ENCODE peak calls at places on chromosome 15, in seven cellular contexts. Q is choroid plexus epithelial cell, M is AG04450, E is heart right ventricle, R is HAP-1, V is fibroblast of mammary gland, X is uterus. Y is an unnamed sample.

GRCh38 chr15:99416191-99417188 is 149.3 kb upstream of the MEF2A start:
- DNase-seq in Q (no peak), M (no peak), E (no peak), R (no peak), V (no peak), X (no peak), Y (no peak)

GRCh38 chr15:78035319-78035718 is 42.2 kb downstream of the TBC1D2B start:
- DNase-seq in Q (peak; percentile 40), M (no peak), E (peak; percentile 49), R (no peak), V (no peak), X (peak; percentile 43), Y (no peak)

GRCh38 chr15:85297537-85297936 is 82.9 kb upstream of the AKAP13 start:
- DNase-seq in Q (no peak), M (no peak), E (no peak), R (no peak), V (no peak), X (no peak), Y (no peak)

GRCh38 chr15:33789141-33789540 is 179.2 kb upstream of the CHRM5 start:
- DNase-seq in Q (peak; percentile 68), M (no peak), E (no peak), R (no peak), V (peak; percentile 89), X (no peak), Y (no peak)

GRCh38 chr15:83504365-83504764 is 57.2 kb downstream of the SH3GL3 start:
- DNase-seq in Q (no peak), M (no peak), E (no peak), R (no peak), V (peak; percentile 6), X (no peak), Y (no peak)

GRCh38 chr15:99451484-99451883 is 114.3 kb upstream of the MEF2A start:
- DNase-seq in Q (no peak), M (no peak), E (peak; percentile 3), R (no peak), V (no peak), X (no peak), Y (no peak)

GRCh38 chr15:41790756-41791546 is 16.7 kb downstream of the MAPKBP1 start:
- DNase-seq in Q (peak; percentile 82), M (no peak), E (peak; percentile 29), R (no peak), V (peak; percentile 66), X (peak; percentile 36), Y (no peak)

GRCh38 chr15:73049564-73050215 is 2.6 kb upstream of the NEO1 start:
- DNase-seq in Q (no peak), M (no peak), E (no peak), R (no peak), V (no peak), X (no peak), Y (no peak)

GRCh38 chr15:77386626-77387025 is 33.3 kb downstream of the PEAK1 start:
- DNase-seq in Q (no peak), M (no peak), E (no peak), R (no peak), V (peak; percentile 14), X (no peak), Y (no peak)

GRCh38 chr15:29356807-29357206 is 87.2 kb upstream of the NSMCE3 start:
- DNase-seq in Q (no peak), M (no peak), E (no peak), R (no peak), V (no peak), X (no peak), Y (no peak)

GRCh38 chr15:60889506-60889905 is 339.6 kb downstream of the RORA start:
- DNase-seq in Q (no peak), M (no peak), E (no peak), R (no peak), V (no peak), X (no peak), Y (no peak)

GRCh38 chr15:55289011-55289572 is 521 bp downstream of the RAB27A start:
- DNase-seq in Q (peak; percentile 76), M (no peak), E (no peak), R (peak; percentile 3), V (peak; percentile 54), X (peak; percentile 37), Y (no peak)

GRCh38 chr15:55007561-55007960 is 189.2 kb downstream of the RSL24D1 start:
- DNase-seq in Q (no peak), M (no peak), E (peak; percentile 24), R (no peak), V (no peak), X (no peak), Y (no peak)

GRCh38 chr15:62925875-62926274 is 116.7 kb upstream of the TPM1 start:
- DNase-seq in Q (no peak), M (no peak), E (no peak), R (no peak), V (no peak), X (no peak), Y (no peak)

GRCh38 chr15:76151599-76151974 is 91.8 kb downstream of the TMEM266 start:
- DNase-seq in Q (no peak), M (no peak), E (no peak), R (no peak), V (no peak), X (no peak), Y (no peak)

DNA sequence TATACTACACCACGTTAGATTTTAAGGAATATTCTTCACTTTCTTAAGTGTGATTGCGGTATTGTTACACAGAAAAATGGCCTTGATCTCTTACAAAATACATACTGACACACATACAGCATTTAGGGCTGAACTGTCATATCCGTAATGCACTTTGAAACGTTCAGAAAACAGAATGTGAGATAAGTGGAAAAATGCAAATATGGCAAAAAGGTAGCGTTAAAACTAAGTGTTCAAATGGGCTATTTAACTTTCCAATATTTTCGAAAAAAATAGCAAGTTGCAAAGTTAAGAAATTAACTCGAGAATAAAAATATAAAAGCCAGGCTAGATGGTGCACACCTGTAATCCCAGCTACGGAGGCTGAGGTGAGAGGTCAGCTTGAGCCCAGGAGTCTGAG is 1.7 kb downstream of the ZNF280D start:
- DNase-seq in Q (no peak), M (no peak), E (no peak), R (no peak), V (no peak), X (no peak), Y (no peak)
- H3K4me3 ChIP-seq in Q (peak overlapping the region; percentile 71), M (peak overlapping the region; percentile 73), E (peak overlapping the region; percentile 76), R (no peak overlapping the region), V (peak overlapping the region; percentile 67), X (peak overlapping the region; percentile 84), Y (peak overlapping the region; percentile 95)

DNA sequence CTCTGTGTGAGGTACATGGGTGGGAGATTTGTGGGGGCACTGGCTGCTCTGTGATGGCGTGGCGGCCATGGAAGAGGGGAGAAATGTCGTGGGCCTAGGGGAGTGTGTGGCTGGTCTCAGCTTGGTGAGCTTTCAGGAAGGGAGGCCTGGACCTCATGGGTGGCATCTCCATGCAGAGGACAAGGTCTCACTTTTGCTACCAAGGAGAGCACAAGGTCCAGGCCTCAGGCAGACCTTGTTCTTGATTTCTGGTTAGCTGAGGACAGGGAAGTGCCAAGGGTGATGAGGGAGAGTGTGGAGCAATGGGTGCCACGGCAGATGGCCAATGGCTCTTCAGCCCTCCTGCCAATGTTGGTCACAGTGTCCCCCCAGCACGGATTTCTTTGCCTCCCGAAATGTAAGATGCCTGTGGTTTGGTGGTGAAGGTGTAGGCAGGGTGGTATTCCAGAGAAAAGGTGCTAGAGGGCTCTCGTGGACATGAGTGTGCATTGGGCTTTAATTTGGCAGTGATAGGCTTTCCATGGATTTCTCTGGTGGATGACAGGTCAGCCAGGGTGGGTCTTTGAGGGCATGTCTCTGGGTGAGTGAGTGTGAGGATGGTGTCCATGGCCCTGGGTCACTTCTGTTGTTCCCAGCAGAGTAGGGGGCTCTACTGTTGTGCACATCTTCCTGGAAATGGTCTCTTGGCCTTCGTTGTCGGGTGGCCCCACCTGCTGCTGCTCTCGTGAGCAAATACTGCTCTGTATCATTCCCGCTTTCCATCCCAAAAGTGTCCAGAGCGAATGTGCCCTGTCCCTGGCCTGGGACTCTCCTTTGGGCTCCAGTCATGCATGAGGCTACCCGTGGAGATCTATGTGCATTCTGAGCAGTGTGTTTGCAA is 108.0 kb downstream of the SNRPN start:
- DNase-seq in Q (no peak), M (no peak), E (no peak), R (no peak), V (no peak), X (peak; percentile 1), Y (no peak)
- H3K4me3 ChIP-seq in Q (no peak overlapping the region), M (no peak overlapping the region), E (no peak overlapping the region), R (no peak overlapping the region), V (no peak overlapping the region), X (no peak overlapping the region), Y (no peak overlapping the region)

DNA sequence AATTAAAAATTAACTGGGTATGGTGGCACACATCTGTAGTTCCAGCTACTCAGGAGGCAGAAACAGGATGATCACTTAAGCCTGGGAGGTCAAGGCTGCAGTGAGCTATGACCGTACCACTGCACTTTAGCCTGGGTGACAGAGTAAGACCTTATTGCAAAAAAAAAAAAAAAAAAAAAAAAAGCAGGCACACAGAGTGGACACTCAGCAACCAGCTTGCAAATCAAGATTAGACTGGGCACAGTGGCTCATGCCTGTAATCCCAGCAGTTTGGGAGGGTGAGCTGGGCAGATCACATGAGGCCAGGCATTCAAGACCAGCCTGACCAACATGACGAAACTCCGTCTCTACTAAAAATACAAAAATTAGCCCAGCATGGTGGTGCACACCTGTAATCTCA is 5.4 kb downstream of the CLN6 start:
- DNase-seq in Q (no peak), M (no peak), E (no peak), R (no peak), V (no peak), X (no peak), Y (no peak)
- H3K4me3 ChIP-seq in Q (no peak overlapping the region), M (no peak overlapping the region), E (no peak overlapping the region), R (no peak overlapping the region), V (no peak overlapping the region), X (no peak overlapping the region), Y (no peak overlapping the region)

GRCh38 chr15:81786776-81787175 is 259.0 kb downstream of the MEX3B start:
- DNase-seq in Q (no peak), M (no peak), E (no peak), R (no peak), V (no peak), X (no peak), Y (no peak)

GRCh38 chr15:81785679-81786078 is 260.1 kb downstream of the MEX3B start:
- DNase-seq in Q (no peak), M (no peak), E (no peak), R (no peak), V (no peak), X (no peak), Y (no peak)

GRCh38 chr15:81792646-81793045 is 253.2 kb downstream of the MEX3B start:
- DNase-seq in Q (no peak), M (no peak), E (no peak), R (no peak), V (no peak), X (no peak), Y (no peak)

GRCh38 chr15:81785181-81785580 is 260.6 kb downstream of the MEX3B start:
- DNase-seq in Q (no peak), M (no peak), E (no peak), R (no peak), V (no peak), X (no peak), Y (no peak)

GRCh38 chr15:81789403-81789802 is 256.4 kb downstream of the MEX3B start:
- DNase-seq in Q (no peak), M (no peak), E (no peak), R (no peak), V (no peak), X (no peak), Y (no peak)
- H3K4me3 ChIP-seq in Q (no peak overlapping the region), M (no peak overlapping the region), E (no peak overlapping the region), R (no peak overlapping the region), V (no peak overlapping the region), X (no peak overlapping the region), Y (no peak overlapping the region)

DNA sequence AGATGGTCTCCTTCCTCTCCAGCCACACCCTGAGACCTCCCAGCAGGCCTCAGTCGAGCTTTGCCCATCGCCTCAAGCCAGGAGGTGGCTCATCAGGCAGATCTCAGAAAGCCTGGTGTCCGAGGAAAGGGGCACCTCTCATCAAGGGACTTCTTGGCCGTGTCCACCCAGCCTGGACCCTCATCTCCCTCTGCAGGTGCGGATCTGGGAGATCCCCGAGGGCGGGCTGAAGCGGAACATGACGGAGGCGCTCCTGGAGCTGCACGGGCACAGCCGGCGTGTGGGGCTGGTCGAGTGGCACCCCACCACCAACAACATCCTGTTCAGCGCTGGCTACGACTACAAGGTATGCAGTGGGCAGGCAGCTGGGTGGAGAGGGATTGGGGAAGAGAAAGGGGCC is 110.2 kb downstream of the ANP32A start:
- DNase-seq in Q (no peak), M (no peak), E (no peak), R (no peak), V (no peak), X (no peak), Y (no peak)
- H3K4me3 ChIP-seq in Q (no peak overlapping the region), M (no peak overlapping the region), E (no peak overlapping the region), R (no peak overlapping the region), V (no peak overlapping the region), X (no peak overlapping the region), Y (no peak overlapping the region)